ENCODE peak calls at places on chromosomes 11 and 22, in five cellular contexts. One of them, this sample, is unnamed.

GRCh38 chr11:68446046-68446725 is 14.4 kb upstream of the PPP6R3 start:
- DNase-seq in activated T-helper 1 cell treated with Interleukin-2 at 50 U/mL for 16 hours: no peak
- DNase-seq in stimulated activated CD4-positive, alpha-beta T cell treated with anti-CD3 and anti-CD28 coated beads, Interleukin-2, amount 100 ng/mL, for 48 hours: no peak
- DNase-seq in HEK293T: no peak
- DNase-seq in amniotic stem cell: no peak
- DNase-seq in this sample: no peak

GRCh38 chr11:61273151-61274078 is 21.7 kb downstream of the VWCE start:
- DNase-seq in amniotic stem cell: no peak
- DNase-seq in HEK293T: no peak
- DNase-seq in stimulated activated CD4-positive, alpha-beta T cell treated with anti-CD3 and anti-CD28 coated beads, Interleukin-2, amount 100 ng/mL, for 48 hours: no peak
- DNase-seq in activated T-helper 1 cell treated with Interleukin-2 at 50 U/mL for 16 hours: no peak
- DNase-seq in this sample: no peak

GRCh38 chr11:60942207-60942606 is 9.8 kb downstream of the SLC15A3 start:
- DNase-seq in activated T-helper 1 cell treated with Interleukin-2 at 50 U/mL for 16 hours: no peak
- DNase-seq in amniotic stem cell: no peak
- DNase-seq in HEK293T: no peak
- DNase-seq in stimulated activated CD4-positive, alpha-beta T cell treated with anti-CD3 and anti-CD28 coated beads, Interleukin-2, amount 100 ng/mL, for 48 hours: no peak
- DNase-seq in this sample: no peak

GRCh38 chr11:79209540-79210266 is 231.1 kb downstream of the TENM4 start:
- DNase-seq in stimulated activated CD4-positive, alpha-beta T cell treated with anti-CD3 and anti-CD28 coated beads, Interleukin-2, amount 100 ng/mL, for 48 hours: no peak
- DNase-seq in activated T-helper 1 cell treated with Interleukin-2 at 50 U/mL for 16 hours: no peak
- DNase-seq in HEK293T: no peak
- DNase-seq in amniotic stem cell: no peak
- DNase-seq in this sample: no peak

GRCh38 chr22:39428597-39429071 is 28.2 kb upstream of the MGAT3 start:
- DNase-seq in activated T-helper 1 cell treated with Interleukin-2 at 50 U/mL for 16 hours: no peak
- DNase-seq in stimulated activated CD4-positive, alpha-beta T cell treated with anti-CD3 and anti-CD28 coated beads, Interleukin-2, amount 100 ng/mL, for 48 hours: no peak
- DNase-seq in HEK293T: no peak
- DNase-seq in amniotic stem cell: no peak
- DNase-seq in this sample: no peak

GRCh38 chr11:76793834-76794291 is 10.7 kb downstream of the TSKU start:
- DNase-seq in amniotic stem cell: no peak
- DNase-seq in activated T-helper 1 cell treated with Interleukin-2 at 50 U/mL for 16 hours: no peak
- DNase-seq in HEK293T: no peak
- DNase-seq in stimulated activated CD4-positive, alpha-beta T cell treated with anti-CD3 and anti-CD28 coated beads, Interleukin-2, amount 100 ng/mL, for 48 hours: no peak
- DNase-seq in this sample: no peak

GRCh38 chr11:47924184-47924671 is 56.1 kb upstream of the PTPRJ start:
- DNase-seq in HEK293T: no peak
- DNase-seq in stimulated activated CD4-positive, alpha-beta T cell treated with anti-CD3 and anti-CD28 coated beads, Interleukin-2, amount 100 ng/mL, for 48 hours: no peak
- DNase-seq in amniotic stem cell: no peak
- DNase-seq in activated T-helper 1 cell treated with Interleukin-2 at 50 U/mL for 16 hours: no peak
- DNase-seq in this sample: no peak

GRCh38 chr11:36109499-36109849 is 165.6 kb downstream of the LDLRAD3 start:
- DNase-seq in stimulated activated CD4-positive, alpha-beta T cell treated with anti-CD3 and anti-CD28 coated beads, Interleukin-2, amount 100 ng/mL, for 48 hours: no peak
- DNase-seq in activated T-helper 1 cell treated with Interleukin-2 at 50 U/mL for 16 hours: no peak
- DNase-seq in amniotic stem cell: no peak
- DNase-seq in HEK293T: no peak
- DNase-seq in this sample: no peak

GRCh38 chr22:48944433-48944755 is 883.3 kb downstream of the BRD1 start:
- DNase-seq in HEK293T: no peak
- DNase-seq in amniotic stem cell: no peak
- DNase-seq in stimulated activated CD4-positive, alpha-beta T cell treated with anti-CD3 and anti-CD28 coated beads, Interleukin-2, amount 100 ng/mL, for 48 hours: no peak
- DNase-seq in activated T-helper 1 cell treated with Interleukin-2 at 50 U/mL for 16 hours: no peak
- DNase-seq in this sample: no peak

GRCh38 chr11:57514538-57515331 is 767 bp downstream of the SLC43A1 start:
- DNase-seq in stimulated activated CD4-positive, alpha-beta T cell treated with anti-CD3 and anti-CD28 coated beads, Interleukin-2, amount 100 ng/mL, for 48 hours: peak
- DNase-seq in amniotic stem cell: no peak
- DNase-seq in activated T-helper 1 cell treated with Interleukin-2 at 50 U/mL for 16 hours: peak
- DNase-seq in HEK293T: peak
- DNase-seq in this sample: peak

GRCh38 chr22:46754110-46754799 is 8.2 kb upstream of the TBC1D22A start:
- DNase-seq in stimulated activated CD4-positive, alpha-beta T cell treated with anti-CD3 and anti-CD28 coated beads, Interleukin-2, amount 100 ng/mL, for 48 hours: no peak
- DNase-seq in HEK293T: no peak
- DNase-seq in activated T-helper 1 cell treated with Interleukin-2 at 50 U/mL for 16 hours: no peak
- DNase-seq in amniotic stem cell: peak
- DNase-seq in this sample: peak

GRCh38 chr11:113615098-113615497 is 91.0 kb downstream of the TMPRSS5 start:
- DNase-seq in stimulated activated CD4-positive, alpha-beta T cell treated with anti-CD3 and anti-CD28 coated beads, Interleukin-2, amount 100 ng/mL, for 48 hours: no peak
- DNase-seq in HEK293T: no peak
- DNase-seq in activated T-helper 1 cell treated with Interleukin-2 at 50 U/mL for 16 hours: no peak
- DNase-seq in amniotic stem cell: no peak
- DNase-seq in this sample: no peak

GRCh38 chr22:42440728-42441127 is 8.5 kb upstream of the NFAM1 start:
- DNase-seq in amniotic stem cell: no peak
- DNase-seq in HEK293T: no peak
- DNase-seq in stimulated activated CD4-positive, alpha-beta T cell treated with anti-CD3 and anti-CD28 coated beads, Interleukin-2, amount 100 ng/mL, for 48 hours: no peak
- DNase-seq in activated T-helper 1 cell treated with Interleukin-2 at 50 U/mL for 16 hours: no peak
- DNase-seq in this sample: no peak

GRCh38 chr22:29201722-29202230 is 3.9 kb upstream of the EMID1 start:
- DNase-seq in stimulated activated CD4-positive, alpha-beta T cell treated with anti-CD3 and anti-CD28 coated beads, Interleukin-2, amount 100 ng/mL, for 48 hours: no peak
- DNase-seq in activated T-helper 1 cell treated with Interleukin-2 at 50 U/mL for 16 hours: no peak
- DNase-seq in amniotic stem cell: no peak
- DNase-seq in HEK293T: no peak
- DNase-seq in this sample: no peak

GRCh38 chr11:111797145-111797581 is 31.0 kb upstream of the PPP2R1B start:
- DNase-seq in HEK293T: no peak
- DNase-seq in stimulated activated CD4-positive, alpha-beta T cell treated with anti-CD3 and anti-CD28 coated beads, Interleukin-2, amount 100 ng/mL, for 48 hours: no peak
- DNase-seq in activated T-helper 1 cell treated with Interleukin-2 at 50 U/mL for 16 hours: no peak
- DNase-seq in amniotic stem cell: no peak
- DNase-seq in this sample: peak

GRCh38 chr22:49230194-49230577 is 597.5 kb downstream of the BRD1 start:
- DNase-seq in amniotic stem cell: no peak
- DNase-seq in stimulated activated CD4-positive, alpha-beta T cell treated with anti-CD3 and anti-CD28 coated beads, Interleukin-2, amount 100 ng/mL, for 48 hours: no peak
- DNase-seq in activated T-helper 1 cell treated with Interleukin-2 at 50 U/mL for 16 hours: no peak
- DNase-seq in HEK293T: no peak
- DNase-seq in this sample: no peak

GRCh38 chr22:43883012-43883661 is 8.7 kb downstream of the PNPLA5 start:
- DNase-seq in activated T-helper 1 cell treated with Interleukin-2 at 50 U/mL for 16 hours: peak
- DNase-seq in stimulated activated CD4-positive, alpha-beta T cell treated with anti-CD3 and anti-CD28 coated beads, Interleukin-2, amount 100 ng/mL, for 48 hours: peak
- DNase-seq in amniotic stem cell: peak
- DNase-seq in HEK293T: peak
- DNase-seq in this sample: peak

GRCh38 chr22:22933100-22933806 is 45.6 kb downstream of the IGLL5 start:
- DNase-seq in stimulated activated CD4-positive, alpha-beta T cell treated with anti-CD3 and anti-CD28 coated beads, Interleukin-2, amount 100 ng/mL, for 48 hours: no peak
- DNase-seq in HEK293T: no peak
- DNase-seq in amniotic stem cell: no peak
- DNase-seq in activated T-helper 1 cell treated with Interleukin-2 at 50 U/mL for 16 hours: no peak
- DNase-seq in this sample: no peak

GRCh38 chr11:80837051-80837450 is 1396.2 kb upstream of the TENM4 start:
- DNase-seq in activated T-helper 1 cell treated with Interleukin-2 at 50 U/mL for 16 hours: no peak
- DNase-seq in stimulated activated CD4-positive, alpha-beta T cell treated with anti-CD3 and anti-CD28 coated beads, Interleukin-2, amount 100 ng/mL, for 48 hours: no peak
- DNase-seq in amniotic stem cell: no peak
- DNase-seq in HEK293T: no peak
- DNase-seq in this sample: no peak

GRCh38 chr11:72595292-72595684 is 78.9 kb downstream of the PDE2A start:
- DNase-seq in stimulated activated CD4-positive, alpha-beta T cell treated with anti-CD3 and anti-CD28 coated beads, Interleukin-2, amount 100 ng/mL, for 48 hours: no peak
- DNase-seq in activated T-helper 1 cell treated with Interleukin-2 at 50 U/mL for 16 hours: no peak
- DNase-seq in amniotic stem cell: no peak
- DNase-seq in HEK293T: no peak
- DNase-seq in this sample: no peak

GRCh38 chr11:134119094-134119493 is 50.2 kb downstream of the JAM3 start:
- DNase-seq in amniotic stem cell: no peak
- DNase-seq in stimulated activated CD4-positive, alpha-beta T cell treated with anti-CD3 and anti-CD28 coated beads, Interleukin-2, amount 100 ng/mL, for 48 hours: no peak
- DNase-seq in HEK293T: no peak
- DNase-seq in activated T-helper 1 cell treated with Interleukin-2 at 50 U/mL for 16 hours: no peak
- DNase-seq in this sample: peak

GRCh38 chr11:119711476-119711875 is 17.5 kb downstream of the NECTIN1 start:
- DNase-seq in HEK293T: no peak
- DNase-seq in stimulated activated CD4-positive, alpha-beta T cell treated with anti-CD3 and anti-CD28 coated beads, Interleukin-2, amount 100 ng/mL, for 48 hours: no peak
- DNase-seq in activated T-helper 1 cell treated with Interleukin-2 at 50 U/mL for 16 hours: no peak
- DNase-seq in amniotic stem cell: no peak
- DNase-seq in this sample: no peak

GRCh38 chr11:70490208-70490607 is 91.9 kb downstream of the CTTN start:
- DNase-seq in amniotic stem cell: no peak
- DNase-seq in activated T-helper 1 cell treated with Interleukin-2 at 50 U/mL for 16 hours: no peak
- DNase-seq in stimulated activated CD4-positive, alpha-beta T cell treated with anti-CD3 and anti-CD28 coated beads, Interleukin-2, amount 100 ng/mL, for 48 hours: no peak
- DNase-seq in HEK293T: no peak
- DNase-seq in this sample: no peak

GRCh38 chr11:47020793-47021624 is 84.4 kb downstream of the CSTPP1 start:
- DNase-seq in activated T-helper 1 cell treated with Interleukin-2 at 50 U/mL for 16 hours: no peak
- DNase-seq in amniotic stem cell: no peak
- DNase-seq in HEK293T: no peak
- DNase-seq in stimulated activated CD4-positive, alpha-beta T cell treated with anti-CD3 and anti-CD28 coated beads, Interleukin-2, amount 100 ng/mL, for 48 hours: no peak
- DNase-seq in this sample: peak

GRCh38 chr11:118908264-118908663 is 17.5 kb downstream of the BCL9L start:
- DNase-seq in activated T-helper 1 cell treated with Interleukin-2 at 50 U/mL for 16 hours: no peak
- DNase-seq in amniotic stem cell: no peak
- DNase-seq in stimulated activated CD4-positive, alpha-beta T cell treated with anti-CD3 and anti-CD28 coated beads, Interleukin-2, amount 100 ng/mL, for 48 hours: no peak
- DNase-seq in HEK293T: no peak
- DNase-seq in this sample: no peak

GRCh38 chr11:17532814-17533213 is 11.4 kb downstream of the USH1C start:
- DNase-seq in HEK293T: no peak
- DNase-seq in amniotic stem cell: no peak
- DNase-seq in activated T-helper 1 cell treated with Interleukin-2 at 50 U/mL for 16 hours: no peak
- DNase-seq in stimulated activated CD4-positive, alpha-beta T cell treated with anti-CD3 and anti-CD28 coated beads, Interleukin-2, amount 100 ng/mL, for 48 hours: no peak
- DNase-seq in this sample: no peak

GRCh38 chr22:36232715-36233401 is 6.5 kb downstream of the APOL2 start:
- DNase-seq in activated T-helper 1 cell treated with Interleukin-2 at 50 U/mL for 16 hours: no peak
- DNase-seq in HEK293T: no peak
- DNase-seq in amniotic stem cell: no peak
- DNase-seq in stimulated activated CD4-positive, alpha-beta T cell treated with anti-CD3 and anti-CD28 coated beads, Interleukin-2, amount 100 ng/mL, for 48 hours: no peak
- DNase-seq in this sample: no peak

GRCh38 chr11:111942826-111943225 is 5.7 kb downstream of the DIXDC1 start:
- DNase-seq in stimulated activated CD4-positive, alpha-beta T cell treated with anti-CD3 and anti-CD28 coated beads, Interleukin-2, amount 100 ng/mL, for 48 hours: no peak
- DNase-seq in HEK293T: no peak
- DNase-seq in activated T-helper 1 cell treated with Interleukin-2 at 50 U/mL for 16 hours: no peak
- DNase-seq in amniotic stem cell: no peak
- DNase-seq in this sample: peak

GRCh38 chr11:117862019-117862725 is 14.3 kb downstream of the FXYD6 start:
- DNase-seq in HEK293T: no peak
- DNase-seq in activated T-helper 1 cell treated with Interleukin-2 at 50 U/mL for 16 hours: no peak
- DNase-seq in stimulated activated CD4-positive, alpha-beta T cell treated with anti-CD3 and anti-CD28 coated beads, Interleukin-2, amount 100 ng/mL, for 48 hours: no peak
- DNase-seq in amniotic stem cell: no peak
- DNase-seq in this sample: no peak

GRCh38 chr11:130451261-130452019 is 3.0 kb downstream of the ADAMTS15 start:
- DNase-seq in activated T-helper 1 cell treated with Interleukin-2 at 50 U/mL for 16 hours: no peak
- DNase-seq in amniotic stem cell: no peak
- DNase-seq in stimulated activated CD4-positive, alpha-beta T cell treated with anti-CD3 and anti-CD28 coated beads, Interleukin-2, amount 100 ng/mL, for 48 hours: no peak
- DNase-seq in HEK293T: no peak
- DNase-seq in this sample: peak

GRCh38 chr11:12815931-12816494 is 141.8 kb downstream of the TEAD1 start:
- DNase-seq in stimulated activated CD4-positive, alpha-beta T cell treated with anti-CD3 and anti-CD28 coated beads, Interleukin-2, amount 100 ng/mL, for 48 hours: no peak
- DNase-seq in activated T-helper 1 cell treated with Interleukin-2 at 50 U/mL for 16 hours: no peak
- DNase-seq in amniotic stem cell: no peak
- DNase-seq in HEK293T: no peak
- DNase-seq in this sample: no peak